ENCODE peak calls at places on chromosome 16, in seven cellular contexts. Y is kidney epithelial cell; D is choroid plexus epithelial cell; F is NCI-H345; X is adrenal gland; E is CD8-positive, alpha-beta memory T cell; J is tibial artery. L is an unnamed sample.

GRCh38 chr16:82152641-82153094 is 17.4 kb downstream of the MPHOSPH6 start:
- DNase-seq in Y (no peak), D (peak; percentile 40), F (no peak), X (peak; percentile 61), E (no peak), J (no peak), L (no peak)

GRCh38 chr16:67155305-67156145 is 4.2 kb downstream of the TRADD start:
- DNase-seq in Y (no peak), D (peak; percentile 83), F (peak; percentile 69), X (peak; percentile 74), E (peak; percentile 73), J (peak; percentile 55), L (peak; percentile 84)

GRCh38 chr16:85570735-85571562 is 42.2 kb upstream of the GSE1 start:
- DNase-seq in Y (no peak), D (no peak), F (no peak), X (no peak), E (peak; percentile 58), J (peak; percentile 68), L (no peak)

GRCh38 chr16:47320546-47321315 is 140.1 kb downstream of the ITFG1 start:
- DNase-seq in Y (no peak), D (no peak), F (no peak), X (no peak), E (no peak), J (no peak), L (no peak)

GRCh38 chr16:9091867-9092281 is 430 bp downstream of the HAPSTR1 start:
- DNase-seq in Y (no peak), D (no peak), F (peak; percentile 29), X (peak; percentile 52), E (no peak), J (peak; percentile 41), L (no peak)

GRCh38 chr16:85344502-85345128 is 232.3 kb upstream of the CIBAR2 start:
- DNase-seq in Y (no peak), D (no peak), F (no peak), X (no peak), E (no peak), J (no peak), L (no peak)

GRCh38 chr16:2857451-2858244 is at the start of gene PRSS22:
- DNase-seq in Y (no peak), D (no peak), F (peak; percentile 11), X (no peak), E (no peak), J (no peak), L (no peak)

GRCh38 chr16:55035037-55035436 is 104.4 kb downstream of the IRX5 start:
- DNase-seq in Y (no peak), D (no peak), F (no peak), X (peak; percentile 26), E (no peak), J (no peak), L (peak; percentile 59)

GRCh38 chr16:88593910-88594309 is 23.7 kb downstream of the ZC3H18 start:
- DNase-seq in Y (no peak), D (no peak), F (no peak), X (no peak), E (no peak), J (no peak), L (no peak)

GRCh38 chr16:583815-584591 is 5.9 kb upstream of the RAB40C start:
- DNase-seq in Y (no peak), D (no peak), F (no peak), X (no peak), E (no peak), J (no peak), L (no peak)

GRCh38 chr16:83835972-83836566 is 28.3 kb downstream of the HSBP1 start:
- DNase-seq in Y (no peak), D (peak; percentile 88), F (no peak), X (no peak), E (no peak), J (no peak), L (no peak)

GRCh38 chr16:31215287-31216115 is 1.4 kb downstream of the PYDC1 start:
- DNase-seq in Y (no peak), D (peak; percentile 67), F (peak; percentile 26), X (peak; percentile 58), E (no peak), J (peak; percentile 36), L (peak; percentile 72)

L was measured in ascending aorta.